ENCODE peak calls at places on chromosomes 2 and 18, in nine cellular contexts. S, J, N, C, G, V, E, B and K are unnamed samples.

GRCh38 chr2:201440182-201440581 is 11.1 kb downstream of the TRAK2 start:
- DNase-seq in S (no peak), J (no peak), N (no peak), C (no peak), G (peak; percentile 57), V (no peak), E (peak; percentile 31), B (no peak), K (no peak)

GRCh38 chr2:217897816-217898806 is 104.7 kb downstream of the TNS1 start:
- DNase-seq in S (no peak), J (peak; percentile 62), N (no peak), C (peak; percentile 81), G (peak; percentile 61), V (no peak), E (no peak), B (no peak), K (no peak)

GRCh38 chr2:149601141-149601796 is 13.7 kb upstream of the MMADHC start:
- DNase-seq in S (no peak), J (no peak), N (no peak), C (no peak), G (no peak), V (no peak), E (no peak), B (no peak), K (peak; percentile 44)

GRCh38 chr2:58870704-58871103 is 629.6 kb upstream of the FANCL start:
- DNase-seq in S (no peak), J (no peak), N (no peak), C (no peak), G (no peak), V (no peak), E (no peak), B (no peak), K (peak; percentile 5)

GRCh38 chr2:64228923-64229322 is 84.7 kb upstream of the PELI1 start:
- DNase-seq in S (no peak), J (no peak), N (no peak), C (no peak), G (no peak), V (no peak), E (no peak), B (no peak), K (peak; percentile 16)

GRCh38 chr2:953975-954686 is 3.5 kb downstream of the SNTG2 start:
- DNase-seq in S (no peak), J (no peak), N (no peak), C (no peak), G (peak; percentile 33), V (no peak), E (no peak), B (no peak), K (peak; percentile 59)

GRCh38 chr2:19807866-19808265 is 93.9 kb downstream of the TTC32 start:
- DNase-seq in S (no peak), J (no peak), N (no peak), C (no peak), G (no peak), V (no peak), E (no peak), B (no peak), K (no peak)

GRCh38 chr18:47758000-47758399 is 172.5 kb downstream of the SMAD2 start:
- DNase-seq in S (no peak), J (no peak), N (no peak), C (no peak), G (peak; percentile 28), V (no peak), E (no peak), B (no peak), K (peak; percentile 30)

GRCh38 chr2:233982421-233983121 is 65.4 kb downstream of the TRPM8 start:
- DNase-seq in S (no peak), J (no peak), N (no peak), C (no peak), G (no peak), V (no peak), E (no peak), B (peak; percentile 68), K (peak; percentile 94)

GRCh38 chr2:191204443-191204842 is 40.8 kb upstream of the MYO1B start:
- DNase-seq in S (no peak), J (no peak), N (no peak), C (no peak), G (no peak), V (no peak), E (no peak), B (no peak), K (no peak)

GRCh38 chr2:33334083-33334482 is 142.4 kb upstream of the RASGRP3 start:
- DNase-seq in S (no peak), J (no peak), N (no peak), C (no peak), G (no peak), V (no peak), E (no peak), B (no peak), K (no peak)

GRCh38 chr2:218566296-218566695 is 1.9 kb downstream of the USP37 start:
- DNase-seq in S (no peak), J (no peak), N (no peak), C (no peak), G (no peak), V (no peak), E (no peak), B (no peak), K (no peak)

GRCh38 chr2:64799592-64800252 is 146.0 kb upstream of the SERTAD2 start:
- DNase-seq in S (no peak), J (no peak), N (no peak), C (no peak), G (no peak), V (no peak), E (no peak), B (no peak), K (no peak)

GRCh38 chr2:217092710-217093379 is 233.0 kb upstream of the TNP1 start:
- DNase-seq in S (no peak), J (no peak), N (no peak), C (peak; percentile 45), G (peak; percentile 12), V (no peak), E (no peak), B (no peak), K (no peak)

GRCh38 chr2:219029829-219030165 is 11.5 kb downstream of the CFAP65 start:
- DNase-seq in S (peak; percentile 83), J (peak; percentile 81), N (peak; percentile 80), C (peak; percentile 87), G (peak; percentile 94), V (peak; percentile 77), E (peak; percentile 31), B (peak; percentile 11), K (peak; percentile 80)

GRCh38 chr2:157283468-157283867 is 26.0 kb downstream of the GALNT5 start:
- DNase-seq in S (no peak), J (no peak), N (no peak), C (no peak), G (no peak), V (no peak), E (no peak), B (no peak), K (no peak)

GRCh38 chr18:31041346-31042067 is 1.0 kb downstream of the DSC3 start:
- DNase-seq in S (peak; percentile 2), J (no peak), N (no peak), C (peak; percentile 23), G (peak; percentile 77), V (no peak), E (no peak), B (no peak), K (no peak)

GRCh38 chr2:182366625-182367024 is 60.2 kb downstream of the PDE1A start:
- DNase-seq in S (no peak), J (peak; percentile 23), N (no peak), C (no peak), G (no peak), V (no peak), E (no peak), B (peak; percentile 59), K (peak; percentile 88)

GRCh38 chr18:48293954-48294893 is 115.0 kb downstream of the ZBTB7C start:
- DNase-seq in S (no peak), J (peak; percentile 68), N (no peak), C (no peak), G (no peak), V (no peak), E (peak; percentile 62), B (no peak), K (peak; percentile 29)

GRCh38 chr2:138829326-138829725 is 49.1 kb upstream of the NXPH2 start:
- DNase-seq in S (peak; percentile 45), J (no peak), N (peak; percentile 34), C (peak; percentile 40), G (peak; percentile 91), V (peak; percentile 18), E (peak; percentile 18), B (no peak), K (no peak)

GRCh38 chr2:127591221-127591923 is 54.6 kb upstream of the GPR17 start:
- DNase-seq in S (peak; percentile 77), J (peak; percentile 67), N (peak; percentile 72), C (peak; percentile 81), G (peak; percentile 97), V (peak; percentile 71), E (peak; percentile 12), B (no peak), K (peak; percentile 61)

GRCh38 chr2:31859959-31860358 is 150.8 kb downstream of the MEMO1 start:
- DNase-seq in S (no peak), J (no peak), N (no peak), C (no peak), G (no peak), V (no peak), E (no peak), B (no peak), K (no peak)

GRCh38 chr18:58496937-58497336 is 132.0 kb downstream of the ALPK2 start:
- DNase-seq in S (peak; percentile 11), J (no peak), N (peak; percentile 13), C (no peak), G (peak; percentile 83), V (no peak), E (peak; percentile 12), B (no peak), K (no peak)

GRCh38 chr2:226875438-226876225 is 39.8 kb downstream of the RHBDD1 start:
- DNase-seq in S (no peak), J (no peak), N (no peak), C (no peak), G (no peak), V (no peak), E (no peak), B (no peak), K (no peak)